ENCODE peak calls at places on chromosomes 4 and X, in six cellular contexts. R is gastrocnemius medialis; T is caudate nucleus; J is hepatocyte; L is CD8-positive, alpha-beta memory T cell; H is testis. Z is an unnamed sample.
A peak's percentile ranks its signal among the peaks of the same experiment; 100 is the strongest.

GRCh38 chr4:78937837-78938236 is 1.4 kb downstream of the PAQR3 start:
- DNase-seq in R (no peak), T (no peak), J (no peak), L (no peak), H (no peak), Z (no peak)

GRCh38 chr4:111263836-111264235 is 641.0 kb upstream of the PITX2 start:
- DNase-seq in R (no peak), T (no peak), J (no peak), L (no peak), H (peak; percentile 55), Z (no peak)

GRCh38 chrX:136457303-136457917 is 30.3 kb upstream of the BRS3 start:
- DNase-seq in R (no peak), T (no peak), J (no peak), L (no peak), H (no peak), Z (no peak)

GRCh38 chr4:72031868-72032619 is at the start of gene NPFFR2:
- DNase-seq in R (no peak), T (no peak), J (peak; percentile 64), L (no peak), H (peak; percentile 27), Z (no peak)

GRCh38 chrX:29274517-29274916 is 687.3 kb downstream of the IL1RAPL1 start:
- DNase-seq in R (no peak), T (no peak), J (no peak), L (no peak), H (no peak), Z (no peak)

GRCh38 chrX:55867254-55867653 is 149.7 kb downstream of the RRAGB start:
- DNase-seq in R (no peak), T (no peak), J (peak; percentile 17), L (no peak), H (no peak), Z (no peak)

GRCh38 chrX:13373027-13373806 is 53.4 kb upstream of the ATXN3L start:
- DNase-seq in R (no peak), T (no peak), J (no peak), L (no peak), H (no peak), Z (no peak)

GRCh38 chr4:186240848-186241491 is 13.7 kb downstream of the KLKB1 start:
- DNase-seq in R (no peak), T (no peak), J (no peak), L (no peak), H (no peak), Z (no peak)

GRCh38 chrX:33188881-33189280 is 22.5 kb downstream of the DMD start:
- DNase-seq in R (no peak), T (no peak), J (no peak), L (no peak), H (no peak), Z (no peak)

GRCh38 chr4:133156096-133156495 is 7.0 kb downstream of the PCDH10 start:
- DNase-seq in R (no peak), T (peak; percentile 44), J (no peak), L (no peak), H (no peak), Z (peak; percentile 59)

GRCh38 chr4:105472871-105473339 is 957 bp downstream of the PPA2 start:
- DNase-seq in R (no peak), T (no peak), J (no peak), L (no peak), H (no peak), Z (no peak)

GRCh38 chr4:52057196-52057595 is 6.1 kb downstream of the SPATA18 start:
- DNase-seq in R (no peak), T (no peak), J (no peak), L (no peak), H (no peak), Z (no peak)

GRCh38 chr4:106080376-106080775 is 185.1 kb downstream of the NPNT start:
- DNase-seq in R (no peak), T (no peak), J (no peak), L (no peak), H (no peak), Z (no peak)

GRCh38 chrX:3811331-3812311 is 98.2 kb upstream of the PRKX start:
- DNase-seq in R (no peak), T (peak; percentile 4), J (peak; percentile 52), L (peak; percentile 17), H (no peak), Z (no peak)

GRCh38 chr4:65669008-65669971 is 999 bp downstream of the EPHA5 start:
- DNase-seq in R (no peak), T (no peak), J (peak; percentile 16), L (no peak), H (no peak), Z (no peak)

GRCh38 chrX:72299891-72300630 is 5.7 kb downstream of the CITED1 start:
- DNase-seq in R (no peak), T (no peak), J (no peak), L (no peak), H (no peak), Z (no peak)

GRCh38 chr4:27318740-27319139 is 458.1 kb downstream of the STIM2 start:
- DNase-seq in R (no peak), T (no peak), J (peak; percentile 57), L (no peak), H (peak; percentile 51), Z (peak; percentile 2)

GRCh38 chr4:40515037-40515397 is 114.6 kb downstream of the RBM47 start:
- DNase-seq in R (no peak), T (no peak), J (peak; percentile 42), L (no peak), H (no peak), Z (no peak)

GRCh38 chrX:37905436-37906147 is 58.2 kb upstream of the DYNLT3 start:
- DNase-seq in R (no peak), T (peak; percentile 1), J (peak; percentile 63), L (peak; percentile 1), H (no peak), Z (no peak)

GRCh38 chr4:38182334-38182998 is 222.3 kb downstream of the PTTG2 start:
- DNase-seq in R (no peak), T (no peak), J (no peak), L (no peak), H (no peak), Z (no peak)

GRCh38 chr4:38178666-38178995 is 218.4 kb downstream of the PTTG2 start:
- DNase-seq in R (no peak), T (no peak), J (no peak), L (no peak), H (no peak), Z (no peak)

GRCh38 chr4:38177792-38178665 is 217.8 kb downstream of the PTTG2 start:
- DNase-seq in R (peak; percentile 58), T (no peak), J (no peak), L (peak; percentile 16), H (peak; percentile 40), Z (no peak)

GRCh38 chr4:38179690-38180299 is 219.6 kb downstream of the PTTG2 start:
- DNase-seq in R (peak; percentile 52), T (peak; percentile 50), J (peak; percentile 89), L (peak; percentile 62), H (peak; percentile 85), Z (peak; percentile 44)

GRCh38 chr4:38180456-38180855 is 220.3 kb downstream of the PTTG2 start:
- DNase-seq in R (no peak), T (no peak), J (no peak), L (no peak), H (no peak), Z (no peak)
- H3K27ac ChIP-seq in R (no peak overlapping the region), T (no peak overlapping the region), J (peak overlapping the region; percentile 36), L (no peak overlapping the region), H (no peak overlapping the region), Z (no peak overlapping the region)

GRCh38 chr4:6988016-6988715 is 55.0 kb upstream of the TADA2B start:
- DNase-seq in R (no peak), T (no peak), J (no peak), L (no peak), H (peak; percentile 59), Z (no peak)
- H3K27ac ChIP-seq in R (peak overlapping the region; percentile 98), T (no peak overlapping the region), J (peak overlapping the region; percentile 88), L (peak overlapping the region; percentile 65), H (peak overlapping the region; percentile 44), Z (peak overlapping the region; percentile 90)

DNA sequence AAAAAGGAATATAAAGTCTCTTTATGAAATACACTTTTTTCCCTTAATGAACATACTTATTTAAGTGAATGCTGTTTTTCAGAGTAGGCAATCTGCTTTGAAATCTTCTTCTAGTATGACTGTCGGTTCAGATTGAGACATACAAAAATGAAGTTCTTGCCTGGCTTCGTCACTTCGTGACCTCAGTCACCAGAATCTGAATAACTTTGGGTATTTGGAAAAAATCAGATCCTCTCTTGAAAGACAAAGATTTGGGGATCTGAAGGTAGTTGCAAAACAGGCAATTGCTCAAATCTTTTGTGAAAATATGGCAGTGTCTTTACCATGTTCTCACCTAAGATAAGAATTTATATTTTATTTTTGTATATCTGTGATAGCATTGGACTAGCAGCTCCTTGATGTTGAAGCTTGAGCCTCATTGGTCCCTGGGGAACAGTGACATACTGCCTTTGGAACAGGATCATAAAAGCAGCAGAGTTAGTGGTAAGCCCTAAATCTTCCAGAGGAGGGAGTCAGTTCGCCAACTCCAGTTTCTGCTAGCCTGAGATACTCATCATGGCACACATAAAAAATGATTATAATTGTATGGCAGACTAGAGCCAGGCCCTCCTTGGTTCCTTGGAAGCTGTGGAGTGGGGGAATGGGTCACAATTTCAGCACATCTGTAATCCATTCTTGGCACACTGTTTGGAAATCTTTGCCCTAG is 4.9 kb downstream of the ARFIP1 start:
- DNase-seq in R (no peak), T (no peak), J (peak; percentile 10), L (no peak), H (no peak), Z (no peak)
- H3K27ac ChIP-seq in R (no peak overlapping the region), T (no peak overlapping the region), J (no peak overlapping the region), L (no peak overlapping the region), H (no peak overlapping the region), Z (no peak overlapping the region)

GRCh38 chrX:49077941-49078340 is 1.7 kb downstream of the WDR45 start:
- DNase-seq in R (no peak), T (no peak), J (no peak), L (no peak), H (no peak), Z (no peak)

GRCh38 chrX:49075347-49075746 is 1.5 kb upstream of the PRAF2 start:
- DNase-seq in R (no peak), T (no peak), J (no peak), L (no peak), H (no peak), Z (no peak)

GRCh38 chrX:49073641-49074575 is at the start of gene PRAF2:
- DNase-seq in R (peak; percentile 86), T (peak; percentile 81), J (peak; percentile 93), L (peak; percentile 87), H (peak; percentile 95), Z (peak; percentile 90)

GRCh38 chrX:49082472-49082871 is 2.8 kb upstream of the WDR45 start:
- DNase-seq in R (no peak), T (no peak), J (no peak), L (no peak), H (no peak), Z (no peak)

DNA sequence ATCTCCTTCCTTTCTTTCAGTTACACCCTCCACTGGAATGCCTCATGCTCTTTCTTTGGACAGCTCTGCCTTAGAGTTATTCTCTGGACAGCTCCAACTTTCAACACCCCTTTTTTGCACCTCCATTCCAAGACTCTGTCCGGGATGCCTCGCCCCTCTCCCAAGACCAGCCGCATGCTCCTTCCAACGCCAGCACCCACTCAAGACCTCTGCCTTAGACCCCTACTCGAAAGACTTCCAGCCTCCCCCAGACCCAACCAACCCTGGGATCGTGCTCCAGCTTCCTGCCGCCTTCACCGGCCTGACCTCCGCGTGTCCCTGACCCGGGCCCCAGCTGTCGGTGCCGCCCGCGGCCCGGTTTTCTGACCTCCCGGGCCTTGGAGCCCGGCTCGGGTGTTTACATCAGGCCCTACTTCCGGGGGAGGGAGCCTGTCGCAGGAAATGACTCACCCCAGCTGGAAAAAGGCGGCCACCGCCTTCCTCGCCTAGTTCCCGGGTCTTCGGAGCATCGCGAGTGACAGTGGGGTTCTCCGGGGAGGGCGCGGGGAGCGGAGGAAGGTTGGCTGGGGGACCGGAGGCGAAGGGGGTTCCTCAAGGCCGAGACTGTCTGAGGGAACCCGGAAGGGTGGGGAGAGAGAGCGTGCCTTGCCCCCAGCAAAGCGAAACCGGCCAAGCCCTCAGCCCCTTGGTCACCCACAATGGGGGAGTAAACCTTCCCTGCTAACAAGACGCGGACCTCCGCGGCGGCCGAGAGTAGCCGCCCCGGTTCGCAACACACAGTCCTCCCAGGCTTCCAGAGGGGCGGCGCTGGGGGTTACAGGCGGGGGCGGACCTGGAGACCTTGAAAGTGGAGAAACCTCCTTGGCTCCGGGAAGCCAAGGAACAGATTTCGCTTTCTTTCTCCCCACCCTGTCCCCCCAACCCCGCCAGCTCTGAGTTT is at the start of gene WDR45:
- DNase-seq in R (peak; percentile 61), T (peak; percentile 43), J (peak; percentile 79), L (peak; percentile 67), H (peak; percentile 82), Z (no peak)
- H3K27ac ChIP-seq in R (peak within 1 kb of the TSS; percentile 95), T (peak within 1 kb of the TSS; percentile 88), J (peak within 1 kb of the TSS; percentile 93), L (peak within 1 kb of the TSS; percentile 92), H (peak within 1 kb of the TSS; percentile 86), Z (peak within 1 kb of the TSS; percentile 88)

Z was measured in substantia nigra.